ENCODE peak calls at places on chromosome 14, in four cellular contexts. One of them, this sample, is unnamed.

GRCh38 chr14:34665785-34666425 is 36.0 kb upstream of the SNX6 start:
- DNase-seq in fibroblast of the aortic adventitia: peak
- DNase-seq in K562: no peak
- DNase-seq in GM12865: no peak
- DNase-seq in this sample: no peak

GRCh38 chr14:100791995-100792394 is 33.9 kb upstream of the MEG3 start:
- DNase-seq in fibroblast of the aortic adventitia: no peak
- DNase-seq in K562: no peak
- DNase-seq in GM12865: no peak
- DNase-seq in this sample: no peak

GRCh38 chr14:31964979-31965734 is 111.9 kb upstream of the ARHGAP5 start:
- DNase-seq in K562: no peak
- DNase-seq in GM12865: no peak
- DNase-seq in fibroblast of the aortic adventitia: no peak
- DNase-seq in this sample: no peak

GRCh38 chr14:84961637-84962036 is 568.3 kb upstream of the FLRT2 start:
- DNase-seq in K562: no peak
- DNase-seq in fibroblast of the aortic adventitia: no peak
- DNase-seq in GM12865: no peak
- DNase-seq in this sample: no peak

GRCh38 chr14:103716091-103716801 is 636 bp downstream of the ZFYVE21 start:
- DNase-seq in fibroblast of the aortic adventitia: peak
- DNase-seq in K562: peak
- DNase-seq in GM12865: no peak
- DNase-seq in this sample: no peak

GRCh38 chr14:65791551-65791981 is 379.0 kb downstream of the FUT8 start:
- DNase-seq in fibroblast of the aortic adventitia: peak
- DNase-seq in K562: peak
- DNase-seq in GM12865: peak
- DNase-seq in this sample: peak

GRCh38 chr14:46048127-46048526 is 603.5 kb downstream of the RPL10L start:
- DNase-seq in GM12865: peak
- DNase-seq in K562: no peak
- DNase-seq in fibroblast of the aortic adventitia: no peak
- DNase-seq in this sample: peak

GRCh38 chr14:88194531-88194930 is 128.5 kb downstream of the KCNK10 start:
- DNase-seq in GM12865: no peak
- DNase-seq in K562: no peak
- DNase-seq in fibroblast of the aortic adventitia: no peak
- DNase-seq in this sample: no peak

GRCh38 chr14:92503756-92504491 is 9.7 kb upstream of the RIN3 start:
- DNase-seq in GM12865: no peak
- DNase-seq in K562: no peak
- DNase-seq in fibroblast of the aortic adventitia: peak
- DNase-seq in this sample: no peak

GRCh38 chr14:105143451-105144230 is 24.9 kb downstream of the JAG2 start:
- DNase-seq in fibroblast of the aortic adventitia: no peak
- DNase-seq in K562: no peak
- DNase-seq in GM12865: no peak
- DNase-seq in this sample: peak

GRCh38 chr14:35257809-35258208 is 34.4 kb upstream of the PSMA6 start:
- DNase-seq in fibroblast of the aortic adventitia: peak
- DNase-seq in GM12865: no peak
- DNase-seq in K562: no peak
- DNase-seq in this sample: no peak

GRCh38 chr14:80618751-80619329 is 322.7 kb downstream of the CEP128 start:
- DNase-seq in K562: no peak
- DNase-seq in GM12865: no peak
- DNase-seq in fibroblast of the aortic adventitia: no peak
- DNase-seq in this sample: no peak

GRCh38 chr14:53953002-53953827 is 3.4 kb downstream of the BMP4 start:
- DNase-seq in GM12865: peak
- DNase-seq in fibroblast of the aortic adventitia: peak
- DNase-seq in K562: peak
- DNase-seq in this sample: peak

GRCh38 chr14:63432228-63432627 is 110.9 kb downstream of the PPP2R5E start:
- DNase-seq in fibroblast of the aortic adventitia: no peak
- DNase-seq in GM12865: no peak
- DNase-seq in K562: no peak
- DNase-seq in this sample: no peak

GRCh38 chr14:89465894-89466293 is 48.9 kb upstream of the FOXN3 start:
- DNase-seq in fibroblast of the aortic adventitia: no peak
- DNase-seq in GM12865: no peak
- DNase-seq in K562: no peak
- DNase-seq in this sample: peak

GRCh38 chr14:98623806-98624430 is 648.1 kb downstream of the BCL11B start:
- DNase-seq in fibroblast of the aortic adventitia: no peak
- DNase-seq in K562: no peak
- DNase-seq in GM12865: no peak
- DNase-seq in this sample: no peak

GRCh38 chr14:58146399-58146798 is 5.6 kb downstream of the ARMH4 start:
- DNase-seq in GM12865: no peak
- DNase-seq in K562: no peak
- DNase-seq in fibroblast of the aortic adventitia: no peak
- DNase-seq in this sample: no peak

GRCh38 chr14:32472512-32473472 is 143.7 kb downstream of the AKAP6 start:
- DNase-seq in GM12865: no peak
- DNase-seq in fibroblast of the aortic adventitia: peak
- DNase-seq in K562: no peak
- DNase-seq in this sample: no peak

GRCh38 chr14:100692256-100692655 is 34.4 kb upstream of the DLK1 start:
- DNase-seq in fibroblast of the aortic adventitia: no peak
- DNase-seq in K562: no peak
- DNase-seq in GM12865: no peak
- DNase-seq in this sample: no peak

GRCh38 chr14:37623971-37624370 is 28.5 kb downstream of the TTC6 start:
- DNase-seq in GM12865: no peak
- DNase-seq in fibroblast of the aortic adventitia: no peak
- DNase-seq in K562: no peak
- DNase-seq in this sample: no peak

GRCh38 chr14:105256292-105256960 is 8.1 kb downstream of the BTBD6 start:
- DNase-seq in K562: no peak
- DNase-seq in GM12865: no peak
- DNase-seq in fibroblast of the aortic adventitia: no peak
- DNase-seq in this sample: no peak

GRCh38 chr14:69980457-69981414 is 101.5 kb downstream of the SMOC1 start:
- DNase-seq in fibroblast of the aortic adventitia: no peak
- DNase-seq in K562: no peak
- DNase-seq in GM12865: no peak
- DNase-seq in this sample: no peak

GRCh38 chr14:89952581-89952980 is 1.9 kb downstream of the EFCAB11 start:
- DNase-seq in fibroblast of the aortic adventitia: no peak
- DNase-seq in GM12865: no peak
- DNase-seq in K562: no peak
- DNase-seq in this sample: no peak

GRCh38 chr14:59482120-59482434 is 2.1 kb downstream of the L3HYPDH start:
- DNase-seq in fibroblast of the aortic adventitia: no peak
- DNase-seq in GM12865: peak
- DNase-seq in K562: no peak
- DNase-seq in this sample: no peak

GRCh38 chr14:59483360-59483759 is 848 bp downstream of the L3HYPDH start:
- DNase-seq in K562: no peak
- DNase-seq in GM12865: no peak
- DNase-seq in fibroblast of the aortic adventitia: peak
- DNase-seq in this sample: no peak

GRCh38 chr14:59483819-59484610 is at the start of the genes JKAMP and L3HYPDH:
- DNase-seq in GM12865: peak
- DNase-seq in fibroblast of the aortic adventitia: peak
- DNase-seq in K562: peak
- DNase-seq in this sample: peak

GRCh38 chr14:59481407-59482119 is 2.6 kb downstream of the L3HYPDH start:
- DNase-seq in K562: no peak
- DNase-seq in fibroblast of the aortic adventitia: peak
- DNase-seq in GM12865: no peak
- DNase-seq in this sample: no peak

DNA sequence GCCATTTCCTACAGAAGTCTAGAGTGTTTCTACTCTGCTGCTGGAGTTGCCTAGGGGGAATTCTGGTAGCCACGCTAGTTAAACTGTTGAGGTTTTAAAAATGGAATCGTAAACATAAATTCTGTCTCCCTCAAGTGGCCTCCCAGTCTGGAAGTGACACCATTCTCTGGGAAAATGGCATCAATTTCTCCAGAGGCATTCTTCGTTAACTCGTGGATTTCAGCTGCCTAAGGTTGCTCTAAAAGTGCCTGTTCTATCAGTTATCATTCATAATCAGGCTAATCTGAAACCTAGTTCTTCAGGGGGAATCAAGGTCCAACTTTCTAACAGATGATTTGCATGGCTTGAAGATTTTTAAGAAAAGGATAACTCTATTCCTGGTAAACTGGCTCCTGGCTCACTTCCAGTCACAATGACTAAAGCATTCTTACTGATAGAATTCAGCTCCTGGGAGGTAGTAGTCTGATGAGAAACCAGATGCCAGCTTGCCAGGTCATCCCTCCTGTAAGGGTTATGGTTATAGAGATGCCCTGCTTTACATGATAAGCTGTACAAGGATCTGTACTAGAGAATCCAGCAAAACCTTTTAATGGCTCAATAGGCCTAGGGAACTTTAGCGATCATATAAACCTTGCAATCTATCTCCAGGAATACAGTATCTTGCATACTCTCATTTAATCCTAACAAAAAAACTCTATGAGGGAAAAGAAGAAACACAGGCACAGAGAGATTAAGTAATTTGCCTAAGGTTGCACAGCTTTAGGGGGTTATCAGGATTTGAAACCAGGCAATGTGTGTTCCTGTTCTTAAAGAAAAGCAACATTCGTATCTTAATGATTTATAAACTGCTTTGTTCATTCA is 1.5 kb downstream of the L3HYPDH start:
- DNase-seq in GM12865: no peak
- DNase-seq in K562: peak
- DNase-seq in fibroblast of the aortic adventitia: peak
- DNase-seq in this sample: no peak
- TF ChIP-seq CTCF in GM12865: no peak
- TF ChIP-seq CTCF in K562: no peak
- TF ChIP-seq CTCF in fibroblast of the aortic adventitia: no peak
- TF ChIP-seq CTCF in this sample: no peak

GRCh38 chr14:83894519-83894918 is 1635.4 kb upstream of the FLRT2 start:
- DNase-seq in K562: no peak
- DNase-seq in GM12865: no peak
- DNase-seq in fibroblast of the aortic adventitia: no peak
- DNase-seq in this sample: no peak
- TF ChIP-seq CTCF in K562: no peak
- TF ChIP-seq CTCF in GM12865: no peak
- TF ChIP-seq CTCF in fibroblast of the aortic adventitia: no peak
- TF ChIP-seq CTCF in this sample: no peak

GRCh38 chr14:56116128-56116900 is 1.9 kb upstream of the PELI2 start:
- DNase-seq in GM12865: no peak
- DNase-seq in K562: no peak
- DNase-seq in fibroblast of the aortic adventitia: no peak
- DNase-seq in this sample: no peak

GRCh38 chr14:56120091-56120632 is 2.0 kb downstream of the PELI2 start:
- DNase-seq in GM12865: no peak
- DNase-seq in fibroblast of the aortic adventitia: peak
- DNase-seq in K562: no peak
- DNase-seq in this sample: no peak

GRCh38 chr14:56118611-56119181 is 485 bp downstream of the PELI2 start:
- DNase-seq in K562: peak
- DNase-seq in fibroblast of the aortic adventitia: no peak
- DNase-seq in GM12865: no peak
- DNase-seq in this sample: no peak

GRCh38 chr14:56119221-56119967 is 1.2 kb downstream of the PELI2 start:
- DNase-seq in GM12865: peak
- DNase-seq in K562: no peak
- DNase-seq in fibroblast of the aortic adventitia: peak
- DNase-seq in this sample: peak

DNA sequence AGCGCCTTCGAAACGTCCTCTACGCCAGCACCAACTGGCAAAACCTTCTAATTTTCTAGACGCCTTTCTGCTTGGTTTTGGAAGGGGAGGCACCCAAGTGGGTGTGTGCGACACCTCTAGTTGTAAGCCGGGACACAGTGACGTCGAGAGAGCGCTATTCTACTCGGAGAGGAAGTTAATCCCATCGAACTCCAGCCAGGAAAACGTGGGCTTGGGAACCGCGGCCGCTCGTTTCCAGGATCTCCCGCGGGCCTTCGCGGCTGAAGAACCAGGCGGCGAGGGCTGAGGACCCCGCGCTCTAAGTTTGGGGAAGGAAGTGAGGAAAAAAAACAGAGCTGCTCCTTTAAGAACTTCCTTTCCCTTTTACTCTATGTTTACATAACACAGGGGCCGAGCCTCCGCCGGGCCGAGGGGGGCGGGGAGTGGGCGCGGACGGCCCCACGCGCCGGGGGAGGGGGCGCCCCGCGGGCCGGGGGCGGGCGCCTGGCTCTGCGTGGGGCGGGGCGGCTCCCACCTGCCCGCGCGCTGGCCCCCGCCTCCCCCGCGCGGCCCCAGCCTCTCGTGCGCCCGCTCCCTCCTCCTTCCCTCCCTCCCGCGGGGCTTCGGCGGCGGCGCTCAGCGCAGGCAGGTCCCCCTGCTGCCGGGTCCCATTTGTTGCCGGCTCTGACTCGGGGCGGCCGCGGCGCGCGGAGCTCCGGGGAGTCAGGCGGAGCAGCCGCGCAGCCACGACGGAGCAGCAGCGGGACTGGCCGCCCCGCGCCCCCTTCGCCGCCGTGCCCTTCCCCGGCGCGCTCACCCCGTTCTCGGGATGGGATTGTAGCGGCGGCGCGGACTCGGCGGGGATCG is at the start of gene PELI2:
- DNase-seq in K562: peak
- DNase-seq in GM12865: peak
- DNase-seq in fibroblast of the aortic adventitia: peak
- DNase-seq in this sample: peak
- TF ChIP-seq CTCF in K562: no peak
- TF ChIP-seq CTCF in GM12865: no peak
- TF ChIP-seq CTCF in fibroblast of the aortic adventitia: peak
- TF ChIP-seq CTCF in this sample: no peak

DNA sequence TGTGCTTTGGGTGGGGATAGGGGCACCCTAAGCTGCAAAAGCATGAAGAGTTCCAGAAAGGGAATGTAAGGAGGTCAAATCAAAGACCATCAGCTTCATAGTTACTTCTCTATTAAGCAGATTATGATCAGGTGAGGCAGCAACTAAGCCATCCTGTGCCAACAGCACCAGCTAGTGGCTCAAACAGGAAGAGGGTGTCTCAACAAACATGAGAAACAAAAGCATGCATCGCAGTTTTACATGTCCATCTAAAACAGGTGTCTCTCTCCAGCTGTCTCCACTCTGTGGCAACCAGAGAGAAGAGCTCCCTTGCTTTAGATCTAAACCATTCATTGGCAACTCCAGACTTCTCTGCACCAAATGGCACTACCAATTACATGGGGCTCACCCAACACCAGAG is 52.9 kb downstream of the ACTN1 start:
- DNase-seq in fibroblast of the aortic adventitia: no peak
- DNase-seq in K562: no peak
- DNase-seq in GM12865: no peak
- DNase-seq in this sample: no peak
- TF ChIP-seq CTCF in fibroblast of the aortic adventitia: peak
- TF ChIP-seq CTCF in K562: no peak
- TF ChIP-seq CTCF in GM12865: peak
- TF ChIP-seq CTCF in this sample: no peak

GRCh38 chr14:64731141-64731581 is 26.9 kb downstream of the PLEKHG3 start:
- DNase-seq in K562: no peak
- DNase-seq in GM12865: no peak
- DNase-seq in fibroblast of the aortic adventitia: no peak
- DNase-seq in this sample: no peak
- TF ChIP-seq CTCF in K562: no peak
- TF ChIP-seq CTCF in GM12865: no peak
- TF ChIP-seq CTCF in fibroblast of the aortic adventitia: no peak
- TF ChIP-seq CTCF in this sample: no peak

GRCh38 chr14:24437736-24438067 is 4.9 kb downstream of the SDR39U1 start:
- DNase-seq in GM12865: no peak
- DNase-seq in K562: no peak
- DNase-seq in fibroblast of the aortic adventitia: no peak
- DNase-seq in this sample: no peak
- TF ChIP-seq CTCF in GM12865: no peak
- TF ChIP-seq CTCF in K562: no peak
- TF ChIP-seq CTCF in fibroblast of the aortic adventitia: no peak
- TF ChIP-seq CTCF in this sample: no peak